ENCODE peak calls at places on chromosomes 13 and 19, in four cellular contexts. J is glutamatergic neuron, T is anterior cingulate cortex, B is NCI-H1694. A is an unnamed sample.

GRCh38 chr13:71517004-71517403 is 350.0 kb downstream of the DACH1 start:
- DNase-seq in J (no peak), T (no peak), B (no peak), A (no peak)

GRCh38 chr13:109743706-109744453 is 42.5 kb downstream of the IRS2 start:
- DNase-seq in T (no peak), B (peak; percentile 65), J (peak; percentile 38), A (no peak)

GRCh38 chr19:8083141-8083540 is 30.6 kb downstream of the CCL25 start:
- DNase-seq in T (no peak), J (no peak), B (no peak), A (no peak)

GRCh38 chr19:44113784-44114390 is 688 bp downstream of the ZNF225 start:
- DNase-seq in J (no peak), T (no peak), B (no peak), A (no peak)

GRCh38 chr19:33235996-33236350 is 10.3 kb upstream of the SLC7A10 start:
- DNase-seq in J (no peak), T (no peak), B (no peak), A (no peak)

GRCh38 chr13:114015608-114016295 is 41.9 kb upstream of the C13orf46 start:
- DNase-seq in B (no peak), J (peak; percentile 34), T (no peak), A (no peak)

GRCh38 chr19:40191836-40192646 is 815 bp downstream of the MAP3K10 start:
- DNase-seq in J (peak; percentile 78), B (no peak), T (no peak), A (no peak)

GRCh38 chr19:3034194-3034844 is 5.2 kb upstream of the TLE2 start:
- DNase-seq in J (no peak), T (no peak), B (no peak), A (no peak)

GRCh38 chr13:82330499-82330898 is 1551.8 kb downstream of the SLITRK1 start:
- DNase-seq in T (no peak), J (no peak), B (peak; percentile 9), A (peak; percentile 7)

GRCh38 chr19:17488593-17489391 is 18.5 kb downstream of the SLC27A1 start:
- DNase-seq in T (no peak), J (peak; percentile 86), B (no peak), A (no peak)

GRCh38 chr13:80123945-80124344 is 217.0 kb downstream of the SPRY2 start:
- DNase-seq in B (no peak), J (no peak), T (no peak), A (no peak)

GRCh38 chr19:4508698-4509097 is 9.6 kb downstream of the PLIN4 start:
- DNase-seq in J (no peak), T (no peak), B (no peak), A (no peak)

GRCh38 chr13:60397693-60398437 is 845 bp downstream of the TDRD3 start:
- DNase-seq in J (peak; percentile 80), B (peak; percentile 3), T (peak; percentile 42), A (peak; percentile 18)

GRCh38 chr19:16889883-16890460 is 1.2 kb downstream of the F2RL3 start:
- DNase-seq in B (no peak), T (no peak), J (no peak), A (no peak)

GRCh38 chr19:35388277-35389054 is 17.6 kb downstream of the GPR42 start:
- DNase-seq in T (no peak), J (no peak), B (no peak), A (no peak)

GRCh38 chr13:107144432-107144831 is 576.5 kb upstream of the ARGLU1 start:
- DNase-seq in J (no peak), B (peak; percentile 28), T (no peak), A (peak; percentile 22)

GRCh38 chr19:18274776-18275356 is 614 bp upstream of the IQCN start:
- DNase-seq in J (no peak), B (no peak), T (peak; percentile 34), A (no peak)

GRCh38 chr19:39704181-39705044 is at the start of gene LGALS14:
- DNase-seq in T (no peak), B (no peak), J (no peak), A (no peak)

GRCh38 chr13:73224708-73225107 is 165.9 kb downstream of the KLF5 start:
- DNase-seq in J (no peak), B (no peak), T (no peak), A (no peak)

GRCh38 chr13:102091231-102091630 is 310.6 kb downstream of the FGF14 start:
- DNase-seq in B (no peak), T (no peak), J (no peak), A (no peak)

GRCh38 chr19:38702278-38702677 is 42.0 kb downstream of the CAPN12 start:
- DNase-seq in B (no peak), J (peak; percentile 44), T (no peak), A (no peak)

GRCh38 chr13:44748439-44748838 is 172.3 kb upstream of the TSC22D1 start:
- DNase-seq in B (no peak), T (no peak), J (no peak), A (no peak)

GRCh38 chr19:54533476-54533875 is 30.8 kb downstream of the LAIR2 start:
- DNase-seq in T (no peak), B (no peak), J (no peak), A (no peak)

GRCh38 chr13:40503966-40504591 is 162.4 kb downstream of the FOXO1 start:
- DNase-seq in B (no peak), J (no peak), T (no peak), A (peak; percentile 99)

GRCh38 chr19:4586691-4587090 is 27.2 kb upstream of the SEMA6B start:
- DNase-seq in T (no peak), B (no peak), J (no peak), A (no peak)

GRCh38 chr13:99496322-99497142 is 4.7 kb upstream of the TM9SF2 start:
- DNase-seq in T (peak; percentile 14), B (no peak), J (no peak), A (no peak)